ENCODE peak calls at places on chromosome 21, in eight cellular contexts. S is uterus; F is CD4-positive, alpha-beta T cell; J is fibroblast of lung; U is B cell; Z is WTC11; M is foreskin fibroblast; W is prostate gland. R is an unnamed sample.

GRCh38 chr21:25708467-25709065 is 26.1 kb downstream of the ATP5PF start:
- DNase-seq in M (peak), W (peak), Z (peak), J (peak), F (peak), U (peak), S (peak), R (peak)

GRCh38 chr21:45846373-45847160 is 135.0 kb upstream of the COL6A1 start:
- DNase-seq in S (peak), U (no peak), J (peak), W (peak), Z (no peak), F (no peak), M (no peak), R (no peak)

GRCh38 chr21:14737922-14738321 is 191.8 kb upstream of the SAMSN1 start:
- DNase-seq in Z (no peak), S (no peak), U (peak), J (no peak), F (peak), M (no peak), W (peak), R (peak)

GRCh38 chr21:46234436-46234950 is 5.9 kb upstream of the LSS start:
- DNase-seq in F (no peak), W (no peak), U (no peak), J (no peak), Z (no peak), S (no peak), M (no peak), R (no peak)

GRCh38 chr21:33238146-33238545 is 8.4 kb downstream of the IFNAR2 start:
- DNase-seq in M (no peak), J (peak), F (no peak), U (no peak), Z (no peak), W (no peak), S (no peak), R (no peak)

GRCh38 chr21:41377715-41378114 is 15.9 kb downstream of the MX2 start:
- DNase-seq in M (no peak), Z (no peak), W (no peak), J (no peak), S (peak), F (no peak), U (no peak), R (no peak)

GRCh38 chr21:33762798-33763572 is 120.7 kb downstream of the ITSN1 start:
- DNase-seq in S (no peak), U (no peak), F (no peak), J (peak), W (no peak), M (peak), Z (no peak), R (no peak)

GRCh38 chr21:46052703-46053651 is 44.9 kb upstream of the COL6A2 start:
- DNase-seq in J (peak), W (no peak), M (peak), F (no peak), S (peak), Z (no peak), U (no peak), R (no peak)

GRCh38 chr21:42844411-42845113 is 34.8 kb downstream of the WDR4 start:
- DNase-seq in F (no peak), J (no peak), M (no peak), U (peak), Z (peak), W (peak), S (no peak), R (no peak)

GRCh38 chr21:46626536-46627302 is 8.8 kb upstream of the PRMT2 start:
- DNase-seq in Z (no peak), F (no peak), J (no peak), S (no peak), W (no peak), U (no peak), M (no peak), R (no peak)

GRCh38 chr21:41961282-41961701 is 7.5 kb upstream of the C2CD2 start:
- DNase-seq in U (no peak), W (no peak), F (no peak), Z (no peak), M (no peak), S (no peak), J (peak), R (no peak)

GRCh38 chr21:46153259-46154154 is 1.9 kb downstream of the FTCD start:
- DNase-seq in W (peak), M (peak), Z (peak), F (no peak), U (no peak), S (peak), J (no peak), R (peak)

GRCh38 chr21:14353712-14354111 is 29.2 kb downstream of the HSPA13 start:
- DNase-seq in Z (no peak), U (no peak), S (no peak), W (no peak), F (no peak), J (no peak), M (no peak), R (no peak)

GRCh38 chr21:21396424-21396823 is 398.2 kb downstream of the NCAM2 start:
- DNase-seq in S (no peak), W (no peak), J (no peak), F (no peak), M (no peak), U (no peak), Z (no peak), R (no peak)

GRCh38 chr21:42471206-42471605 is 24.8 kb downstream of the RSPH1 start:
- DNase-seq in W (no peak), U (no peak), F (no peak), S (no peak), Z (no peak), J (no peak), M (no peak), R (no peak)

GRCh38 chr21:14916676-14917141 is 148.1 kb downstream of the NRIP1 start:
- DNase-seq in Z (no peak), F (no peak), J (peak), U (no peak), M (no peak), S (no peak), W (no peak), R (no peak)

GRCh38 chr21:45877821-45878469 is 103.6 kb upstream of the COL6A1 start:
- DNase-seq in F (no peak), M (no peak), U (no peak), Z (no peak), W (no peak), J (no peak), S (no peak), R (no peak)

GRCh38 chr21:42818328-42818749 is 61.0 kb downstream of the WDR4 start:
- DNase-seq in J (peak), S (peak), W (peak), Z (peak), M (peak), F (peak), U (peak), R (no peak)

GRCh38 chr21:43866233-43866632 is 1.2 kb downstream of the AGPAT3 start:
- DNase-seq in Z (no peak), J (peak), S (peak), M (peak), U (peak), F (no peak), W (peak), R (peak)

GRCh38 chr21:27831177-27831576 is 864.3 kb upstream of the ADAMTS5 start:
- DNase-seq in S (no peak), W (no peak), Z (no peak), F (no peak), M (no peak), U (no peak), J (no peak), R (no peak)

GRCh38 chr21:19683492-19683891 is 1279.9 kb upstream of the TMPRSS15 start:
- DNase-seq in U (no peak), W (no peak), J (no peak), F (no peak), M (no peak), Z (no peak), S (no peak), R (no peak)

GRCh38 chr21:42835211-42835610 is 44.1 kb downstream of the WDR4 start:
- DNase-seq in S (no peak), Z (no peak), W (no peak), M (no peak), F (no peak), U (no peak), J (no peak), R (no peak)

GRCh38 chr21:14734191-14734590 is 188.1 kb upstream of the SAMSN1 start:
- DNase-seq in W (no peak), U (no peak), S (no peak), Z (no peak), M (no peak), J (no peak), F (no peak), R (no peak)

GRCh38 chr21:46598563-46599250 is 6.2 kb downstream of the S100B start:
- DNase-seq in S (no peak), U (no peak), Z (no peak), M (no peak), J (no peak), F (no peak), W (no peak), R (peak)

GRCh38 chr21:24514081-24514733 is 1093.1 kb downstream of the MRPL39 start:
- DNase-seq in W (no peak), U (no peak), J (no peak), F (no peak), S (no peak), Z (no peak), M (no peak), R (no peak)

GRCh38 chr21:14754682-14755081 is 208.6 kb upstream of the SAMSN1 start:
- DNase-seq in M (no peak), W (no peak), U (no peak), S (no peak), J (no peak), F (no peak), Z (no peak), R (no peak)

GRCh38 chr21:44285547-44285992 is at the start of gene AIRE:
- DNase-seq in U (no peak), F (no peak), J (no peak), Z (peak), W (no peak), M (no peak), S (no peak), R (no peak)

GRCh38 chr21:44337941-44338895 is 972 bp downstream of the CFAP410 start:
- DNase-seq in W (peak), J (peak), S (peak), M (peak), U (peak), Z (peak), F (no peak), R (peak)

GRCh38 chr21:37862536-37862935 is 53.7 kb downstream of the KCNJ6 start:
- DNase-seq in Z (no peak), W (no peak), M (no peak), S (no peak), U (peak), F (no peak), J (peak), R (peak)

GRCh38 chr21:45640888-45641479 is 2.5 kb upstream of the PCBP3 start:
- DNase-seq in Z (peak), M (peak), J (peak), S (no peak), W (no peak), F (no peak), U (no peak), R (no peak)

GRCh38 chr21:42566524-42567180 is 53.0 kb downstream of the SLC37A1 start:
- DNase-seq in W (no peak), U (no peak), J (no peak), F (no peak), Z (peak), S (peak), M (no peak), R (no peak)

GRCh38 chr21:25487046-25487594 is 120.2 kb downstream of the MRPL39 start:
- DNase-seq in M (no peak), J (no peak), U (no peak), Z (no peak), S (no peak), W (no peak), F (no peak), R (peak)

GRCh38 chr21:33289199-33289819 is 23.1 kb downstream of the IL10RB start:
- DNase-seq in U (no peak), Z (no peak), W (no peak), J (peak), M (no peak), F (no peak), S (no peak), R (no peak)

GRCh38 chr21:31140025-31140424 is 101.7 kb upstream of the KRTAP19-8 start:
- DNase-seq in J (no peak), U (no peak), S (no peak), F (no peak), W (no peak), M (no peak), Z (no peak), R (no peak)

GRCh38 chr21:31143021-31143420 is 104.7 kb upstream of the KRTAP19-8 start:
- DNase-seq in U (no peak), Z (no peak), W (no peak), J (peak), M (no peak), S (no peak), F (no peak), R (no peak)

GRCh38 chr21:31145271-31145801 is 107.1 kb upstream of the KRTAP19-8 start:
- DNase-seq in Z (no peak), M (no peak), F (no peak), W (no peak), J (no peak), U (no peak), S (no peak), R (no peak)

GRCh38 chr21:31141389-31142021 is 103.2 kb upstream of the KRTAP19-8 start:
- DNase-seq in W (no peak), S (no peak), U (no peak), J (no peak), M (no peak), F (no peak), Z (no peak), R (no peak)

DNA sequence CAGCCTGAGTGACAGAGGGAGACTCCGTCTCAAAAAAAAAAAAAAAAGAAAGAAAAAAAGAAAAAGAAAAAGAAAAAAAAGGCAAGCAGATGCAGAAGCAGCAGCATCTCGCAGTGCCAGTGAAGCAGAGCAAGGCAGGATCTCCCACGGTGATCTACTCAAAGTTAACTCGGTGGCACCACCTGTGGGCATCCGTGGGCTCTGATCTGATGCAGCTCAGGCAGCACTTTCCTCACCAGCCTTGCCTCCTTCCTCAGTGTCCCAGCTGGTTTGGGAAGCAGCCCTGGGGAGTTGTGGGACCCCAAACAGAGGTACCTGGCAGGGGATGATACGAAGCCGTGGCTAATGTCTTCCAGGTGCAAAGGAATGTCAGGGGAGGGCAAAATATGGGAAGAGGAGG is 104.3 kb upstream of the KRTAP19-8 start:
- DNase-seq in S (no peak), U (no peak), W (no peak), J (no peak), Z (no peak), M (no peak), F (peak), R (no peak)
- TF ChIP-seq CTCF in S (no peak), U (no peak), W (no peak), J (no peak), Z (no peak), M (no peak), F (peak), R (peak)

GRCh38 chr21:16945580-16945979 is 567.3 kb upstream of the CXADR start:
- DNase-seq in S (no peak), U (no peak), J (no peak), W (no peak), F (no peak), Z (no peak), M (no peak), R (no peak)

DNA sequence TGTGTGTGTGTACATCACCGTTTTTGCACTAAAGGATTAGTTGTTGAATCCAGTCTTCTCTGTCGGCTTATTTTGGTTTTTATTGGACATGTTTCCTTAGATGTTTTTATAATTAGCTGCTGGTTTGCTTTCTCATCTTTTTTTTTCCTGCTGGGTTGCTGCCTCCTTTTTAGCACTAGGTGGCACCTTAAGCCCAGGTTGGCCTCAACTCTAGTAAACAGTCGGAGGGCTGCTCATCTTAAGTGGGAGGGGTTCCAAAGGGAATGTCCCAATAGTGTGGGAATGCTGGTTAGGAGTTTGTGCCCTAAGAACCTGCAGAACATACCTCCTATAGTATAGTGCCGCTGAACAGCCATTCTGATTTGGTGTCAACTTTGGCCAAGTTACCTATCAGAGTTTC is 570.1 kb upstream of the CXADR start:
- DNase-seq in F (no peak), U (no peak), M (peak), W (no peak), J (peak), Z (peak), S (no peak), R (no peak)
- TF ChIP-seq CTCF in F (no peak), U (no peak), M (peak), W (peak), J (peak), Z (peak), S (no peak), R (no peak)

GRCh38 chr21:36693144-36694040 is 5.5 kb upstream of the SIM2 start:
- DNase-seq in W (no peak), M (no peak), J (no peak), Z (peak), F (no peak), U (no peak), S (no peak), R (peak)
- TF ChIP-seq CTCF in W (no peak), M (no peak), J (no peak), Z (peak), F (no peak), U (no peak), S (no peak), R (no peak)

GRCh38 chr21:31517664-31518402 is 141.7 kb upstream of the SOD1 start:
- DNase-seq in U (no peak), J (no peak), S (no peak), M (no peak), W (no peak), F (no peak), Z (no peak), R (no peak)

GRCh38 chr21:31511258-31511657 is 148.2 kb upstream of the SOD1 start:
- DNase-seq in S (no peak), M (no peak), Z (no peak), W (no peak), F (no peak), U (no peak), J (no peak), R (no peak)

GRCh38 chr21:31518580-31518979 is 140.9 kb upstream of the SOD1 start:
- DNase-seq in J (no peak), S (no peak), Z (no peak), F (no peak), U (no peak), M (no peak), W (no peak), R (no peak)

GRCh38 chr21:31515253-31515652 is 144.2 kb upstream of the SOD1 start:
- DNase-seq in M (no peak), Z (no peak), J (no peak), U (no peak), F (no peak), S (no peak), W (no peak), R (no peak)

GRCh38 chr21:31514598-31514997 is 144.9 kb upstream of the SOD1 start:
- DNase-seq in M (no peak), S (no peak), Z (peak), U (no peak), F (no peak), J (peak), W (peak), R (no peak)
- TF ChIP-seq CTCF in M (no peak), S (no peak), Z (no peak), U (no peak), F (no peak), J (no peak), W (peak), R (no peak)

GRCh38 chr21:39467746-39468145 is 16.0 kb downstream of the SH3BGR start:
- DNase-seq in S (no peak), J (no peak), F (no peak), U (no peak), M (no peak), W (no peak), Z (no peak), R (no peak)

GRCh38 chr21:39461419-39461818 is 9.6 kb downstream of the SH3BGR start:
- DNase-seq in S (no peak), J (no peak), Z (no peak), W (no peak), U (no peak), F (no peak), M (no peak), R (no peak)

DNA sequence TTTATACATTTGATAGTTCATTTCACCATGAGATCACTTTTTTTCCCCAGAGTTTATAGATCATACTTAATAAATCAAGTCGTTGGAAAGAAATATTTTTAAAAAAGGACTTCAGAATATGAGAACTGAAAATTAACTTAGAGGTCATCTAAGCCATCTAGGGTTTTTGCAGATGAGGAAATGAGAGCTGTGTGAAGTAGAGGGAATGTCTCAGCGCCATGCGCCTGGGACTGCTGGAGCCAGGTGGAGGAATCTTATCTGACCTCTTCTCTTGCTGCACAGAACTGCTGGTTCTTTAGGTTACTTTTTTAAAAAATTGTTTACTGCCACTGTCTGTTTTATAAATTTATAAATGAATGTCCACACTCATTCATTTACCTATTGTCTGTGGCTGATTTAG is 11.5 kb downstream of the SH3BGR start:
- DNase-seq in U (no peak), J (no peak), W (no peak), F (no peak), M (no peak), S (no peak), Z (no peak), R (no peak)
- TF ChIP-seq CTCF in U (no peak), J (no peak), W (no peak), F (no peak), M (no peak), S (no peak), Z (no peak), R (no peak)

GRCh38 chr21:34801519-34802132 is 132.8 kb downstream of the CLIC6 start:
- DNase-seq in S (no peak), Z (peak), W (no peak), J (no peak), F (no peak), M (no peak), U (peak), R (peak)
- TF ChIP-seq CTCF in S (no peak), Z (no peak), W (no peak), J (peak), F (no peak), M (peak), U (peak), R (peak)

GRCh38 chr21:34959607-34960006 is 89.5 kb downstream of the RUNX1 start:
- DNase-seq in F (no peak), S (no peak), Z (no peak), W (no peak), M (no peak), U (no peak), J (no peak), R (no peak)
- TF ChIP-seq CTCF in F (no peak), S (no peak), Z (no peak), W (no peak), M (no peak), U (no peak), J (no peak), R (no peak)